ENCODE peak calls at places on chromosomes 4 and X, in four cellular contexts. H, C, G and X are unnamed samples.

GRCh38 chr4:77193511-77194236 is 36.7 kb downstream of the CCNG2 start:
- DNase-seq in H (peak), C (no peak), G (no peak), X (peak)

GRCh38 chr4:123587983-123588494 is 191.4 kb downstream of the SPRY1 start:
- DNase-seq in H (no peak), C (peak), G (peak), X (no peak)

GRCh38 chrX:27842867-27843266 is 35.1 kb downstream of the MAGEB10 start:
- DNase-seq in H (no peak), C (no peak), G (no peak), X (no peak)

GRCh38 chr4:48047896-48048295 is 31.3 kb downstream of the NIPAL1 start:
- DNase-seq in H (no peak), C (no peak), G (no peak), X (no peak)

GRCh38 chr4:57075353-57075752 is 34.8 kb downstream of the IGFBP7 start:
- DNase-seq in H (no peak), C (no peak), G (no peak), X (no peak)

GRCh38 chr4:182748949-182749348 is 168.2 kb downstream of the DCTD start:
- DNase-seq in H (no peak), C (peak), G (no peak), X (no peak)

GRCh38 chr4:1523033-1523432 is 116.8 kb upstream of the NKX1-1 start:
- DNase-seq in H (no peak), C (no peak), G (no peak), X (no peak)

GRCh38 chr4:12633058-12633651 is 851.0 kb downstream of the RAB28 start:
- DNase-seq in H (peak), C (peak), G (peak), X (peak)

GRCh38 chr4:77433102-77433733 is 172.4 kb upstream of the CXCL13 start:
- DNase-seq in H (peak), C (peak), G (peak), X (peak)

GRCh38 chrX:44451056-44451455 is 91.6 kb downstream of the FUNDC1 start:
- DNase-seq in H (no peak), C (no peak), G (no peak), X (no peak)

GRCh38 chrX:80817002-80817401 is 7.3 kb upstream of the BRWD3 start:
- DNase-seq in H (no peak), C (peak), G (no peak), X (no peak)

GRCh38 chr4:39591290-39591689 is 47.4 kb downstream of the SMIM14 start:
- DNase-seq in H (no peak), C (peak), G (peak), X (no peak)

GRCh38 chr4:54065282-54066087 is 1.1 kb upstream of the CHIC2 start:
- DNase-seq in H (no peak), C (peak), G (no peak), X (no peak)

GRCh38 chr4:38082424-38083374 is 122.5 kb downstream of the PTTG2 start:
- DNase-seq in H (no peak), C (no peak), G (no peak), X (no peak)

GRCh38 chr4:185470503-185471195 is 884 bp downstream of the CCDC110 start:
- DNase-seq in H (no peak), C (peak), G (peak), X (peak)

GRCh38 chr4:101282076-101282844 is 65.1 kb downstream of the PPP3CA start:
- DNase-seq in H (no peak), C (no peak), G (no peak), X (no peak)

GRCh38 chr4:2353222-2354107 is 65.0 kb downstream of the ZFYVE28 start:
- DNase-seq in H (no peak), C (no peak), G (no peak), X (no peak)

GRCh38 chr4:5572751-5573150 is 135.6 kb downstream of the EVC2 start:
- DNase-seq in H (no peak), C (no peak), G (no peak), X (no peak)

GRCh38 chr4:53656421-53656981 is 65.2 kb upstream of the LNX1 start:
- DNase-seq in H (no peak), C (no peak), G (no peak), X (no peak)

GRCh38 chr4:105715692-105716278 is 7.2 kb downstream of the GSTCD start:
- DNase-seq in H (no peak), C (peak), G (peak), X (no peak)

GRCh38 chr4:71941001-71941400 is 90.8 kb upstream of the NPFFR2 start:
- DNase-seq in H (no peak), C (peak), G (peak), X (no peak)

GRCh38 chr4:123524958-123525628 is 128.5 kb downstream of the SPRY1 start:
- DNase-seq in H (no peak), C (no peak), G (peak), X (no peak)

GRCh38 chr4:82905205-82905604 is 4.7 kb downstream of the THAP9 start:
- DNase-seq in H (peak), C (peak), G (no peak), X (peak)

GRCh38 chr4:37665347-37666009 is 20.7 kb downstream of the RELL1 start:
- DNase-seq in H (no peak), C (no peak), G (no peak), X (no peak)

GRCh38 chr4:175457956-175458355 is 354.1 kb downstream of the GPM6A start:
- DNase-seq in H (no peak), C (peak), G (no peak), X (no peak)

GRCh38 chrX:9576059-9576458 is 111.2 kb downstream of the TBL1X start:
- DNase-seq in H (no peak), C (no peak), G (no peak), X (no peak)

GRCh38 chr4:148270600-148270999 is 171.6 kb downstream of the NR3C2 start:
- DNase-seq in H (no peak), C (peak), G (no peak), X (no peak)

GRCh38 chrX:52138830-52139544 is 45.7 kb upstream of the MAGED4 start:
- DNase-seq in H (no peak), C (no peak), G (no peak), X (no peak)

GRCh38 chr4:68368566-68369473 is 18.9 kb upstream of the YTHDC1 start:
- DNase-seq in H (no peak), C (peak), G (peak), X (no peak)

GRCh38 chrX:54043084-54043483 is 1.2 kb downstream of the PHF8 start:
- DNase-seq in H (no peak), C (no peak), G (no peak), X (peak)

GRCh38 chrX:54043696-54044125 is 562 bp downstream of the PHF8 start:
- DNase-seq in H (no peak), C (peak), G (no peak), X (peak)

GRCh38 chrX:54045563-54046228 is 1.4 kb upstream of the PHF8 start:
- DNase-seq in H (no peak), C (no peak), G (peak), X (no peak)

GRCh38 chrX:54044877-54045328 is 630 bp upstream of the PHF8 start:
- DNase-seq in H (no peak), C (no peak), G (no peak), X (no peak)

DNA sequence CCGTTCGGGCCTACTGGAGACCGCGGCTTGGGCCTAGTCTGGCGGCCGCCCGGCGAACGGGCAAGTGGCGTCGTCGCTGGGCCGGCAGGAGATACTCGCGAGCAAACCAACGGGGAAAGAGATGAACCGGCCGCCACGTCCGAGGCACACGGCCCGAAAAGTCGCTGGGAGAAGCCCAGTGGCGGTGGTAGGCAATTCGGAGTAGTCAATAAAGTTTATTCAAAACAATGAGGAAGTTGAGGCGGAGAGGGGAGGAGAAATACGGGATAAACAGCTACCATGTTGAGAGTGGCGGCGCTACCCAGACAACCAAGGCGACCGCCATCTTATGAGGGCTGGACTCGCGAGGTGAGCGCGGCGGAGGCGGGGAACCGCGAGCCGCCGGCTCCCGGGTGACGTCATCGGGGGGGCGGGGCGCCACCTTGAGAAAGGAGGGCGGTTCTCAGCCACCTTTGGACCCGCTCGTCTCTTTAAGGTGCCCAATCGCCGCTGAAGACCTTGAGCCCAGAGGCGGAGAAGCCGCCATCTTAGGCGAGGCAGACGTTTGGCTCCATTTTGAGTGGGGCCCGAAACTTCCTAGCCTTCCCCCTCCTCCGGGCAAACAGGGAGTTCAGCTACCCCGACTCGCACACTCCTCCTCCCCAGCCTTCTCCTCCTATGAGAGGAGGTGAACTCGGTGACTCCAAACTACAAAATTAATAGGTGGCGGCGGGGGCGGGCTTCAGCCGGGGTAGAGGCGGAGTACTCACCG is at the start of gene PHF8:
- DNase-seq in H (peak), C (peak), G (peak), X (peak)
- TF ChIP-seq CTCF in H (no peak), C (no peak), G (no peak), X (no peak)

GRCh38 chr4:111136438-111136837 is 513.6 kb upstream of the PITX2 start:
- DNase-seq in H (no peak), C (peak), G (peak), X (no peak)
- TF ChIP-seq CTCF in H (no peak), C (peak), G (no peak), X (no peak)

DNA sequence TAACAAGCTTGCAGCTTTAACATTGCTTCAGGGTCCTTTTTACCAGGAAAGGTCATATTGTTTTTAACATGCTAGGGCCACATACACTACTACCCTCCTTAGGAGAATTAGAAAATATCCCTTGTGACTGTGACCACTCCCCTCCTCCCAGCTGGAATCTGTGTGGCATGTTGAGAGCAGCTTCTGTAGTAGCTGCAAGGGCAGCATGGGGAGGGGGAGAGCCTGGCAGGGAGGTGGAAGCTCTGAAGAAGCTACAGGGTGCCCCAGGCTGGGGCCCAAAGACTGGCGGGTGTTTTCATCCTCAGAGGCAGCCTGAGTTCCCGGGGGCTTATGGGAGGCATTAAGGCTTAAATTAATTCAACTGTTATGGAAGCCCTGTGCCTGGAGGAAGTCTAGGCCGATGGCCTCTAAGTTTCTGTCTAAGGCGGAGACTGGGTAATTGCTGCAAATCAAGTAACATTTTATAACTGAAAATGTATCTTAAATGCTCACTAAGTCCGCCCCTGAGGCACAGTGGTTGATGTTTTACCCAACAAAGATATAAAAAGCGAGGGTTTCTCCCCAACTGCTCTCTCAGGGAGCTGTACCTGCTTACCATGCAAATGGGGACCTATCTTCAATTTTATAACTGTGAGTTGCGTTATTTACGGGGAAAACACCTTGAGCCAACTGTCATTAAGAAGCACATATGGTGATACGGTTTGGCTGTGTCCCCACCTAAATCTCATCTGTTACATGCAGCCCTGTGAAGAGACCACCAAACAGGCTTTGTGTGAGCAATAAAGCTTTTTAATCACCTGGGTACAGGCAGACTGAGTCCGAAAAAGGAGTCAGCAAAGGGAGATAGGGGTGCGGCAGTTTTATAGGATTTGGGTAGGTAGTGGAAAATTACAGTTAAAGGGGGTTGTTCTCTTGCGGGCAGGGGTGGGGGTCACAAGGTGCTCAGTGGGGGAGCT is 37.4 kb upstream of the STS start:
- DNase-seq in H (no peak), C (no peak), G (no peak), X (peak)
- TF ChIP-seq CTCF in H (no peak), C (no peak), G (no peak), X (no peak)

DNA sequence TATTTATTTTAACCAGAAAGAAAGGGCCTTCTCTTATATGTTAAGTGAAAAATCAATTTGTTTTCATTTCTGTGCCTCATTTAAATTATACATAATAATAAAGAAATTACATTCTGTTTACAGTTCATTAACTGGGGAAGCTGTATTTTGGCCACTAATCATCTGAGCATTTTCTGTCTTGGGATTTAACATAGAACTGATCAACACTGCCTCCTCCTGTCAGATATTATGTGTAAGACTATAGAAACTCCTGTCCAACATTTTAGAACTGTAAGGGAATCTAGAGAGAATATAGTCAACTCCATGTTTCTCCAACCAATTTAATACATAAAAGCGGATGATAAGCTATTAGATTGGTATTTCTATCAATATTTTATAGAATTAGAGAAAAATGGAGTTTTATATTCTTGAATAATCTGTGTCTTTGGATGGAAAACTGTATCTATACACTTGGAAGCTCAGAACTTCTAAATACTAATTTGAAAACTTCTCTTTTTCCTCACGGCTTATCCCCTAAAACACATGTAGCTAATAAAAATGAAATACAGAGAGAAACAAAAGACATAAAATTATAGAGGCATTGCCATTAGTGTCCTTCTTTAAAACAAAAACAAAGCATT is 33.0 kb downstream of the ENPEP start:
- DNase-seq in H (no peak), C (peak), G (peak), X (peak)
- TF ChIP-seq CTCF in H (peak), C (peak), G (peak), X (peak)

GRCh38 chrX:13487731-13488505 is 81.5 kb upstream of the EGFL6 start:
- DNase-seq in H (peak), C (peak), G (peak), X (peak)
- TF ChIP-seq CTCF in H (peak), C (peak), G (peak), X (peak)

GRCh38 chr4:76087007-76087769 is 12.7 kb downstream of the ART3 start:
- DNase-seq in H (no peak), C (peak), G (peak), X (peak)
- TF ChIP-seq CTCF in H (peak), C (peak), G (peak), X (peak)